ENCODE peak calls at places on chromosomes 5 and 9, in four cellular contexts. H, D, R and Y are unnamed samples.

GRCh38 chr5:74885170-74885569 is 19.0 kb upstream of the FAM169A start:
- DNase-seq in H (no peak), D (no peak), R (no peak), Y (peak; percentile 39)

GRCh38 chr5:343461-344401 is 22.2 kb downstream of the AHRR start:
- DNase-seq in H (no peak), D (no peak), R (peak; percentile 62), Y (peak; percentile 9)

GRCh38 chr9:17614929-17615328 is 36.1 kb downstream of the SH3GL2 start:
- DNase-seq in H (no peak), D (no peak), R (no peak), Y (no peak)

GRCh38 chr9:32701321-32702022 is 66.0 kb upstream of the TAF1L start:
- DNase-seq in H (no peak), D (no peak), R (no peak), Y (no peak)

GRCh38 chr9:1962588-1963134 is 52.5 kb upstream of the SMARCA2 start:
- DNase-seq in H (no peak), D (no peak), R (no peak), Y (no peak)

GRCh38 chr9:126401581-126401980 is 75.0 kb downstream of the MVB12B start:
- DNase-seq in H (no peak), D (no peak), R (no peak), Y (no peak)

GRCh38 chr9:93471135-93471534 is 17.8 kb upstream of the FAM120AOS start:
- DNase-seq in H (no peak), D (no peak), R (no peak), Y (no peak)

GRCh38 chr5:66904189-66904588 is 292.4 kb downstream of the CD180 start:
- DNase-seq in H (no peak), D (no peak), R (no peak), Y (no peak)

GRCh38 chr5:6190838-6191237 is 187.5 kb downstream of the MED10 start:
- DNase-seq in H (no peak), D (no peak), R (no peak), Y (no peak)

GRCh38 chr5:129431406-129431805 is 28.7 kb upstream of the ADAMTS19 start:
- DNase-seq in H (no peak), D (no peak), R (no peak), Y (no peak)

GRCh38 chr5:170740586-170741205 is 42.8 kb upstream of the GABRP start:
- DNase-seq in H (no peak), D (no peak), R (peak; percentile 36), Y (no peak)

GRCh38 chr5:96984506-96985192 is 48.8 kb downstream of the LNPEP start:
- DNase-seq in H (no peak), D (no peak), R (no peak), Y (no peak)

GRCh38 chr5:51495672-51496071 is 112.4 kb downstream of the ISL1 start:
- DNase-seq in H (no peak), D (no peak), R (no peak), Y (no peak)

GRCh38 chr9:21789541-21790037 is 12.8 kb upstream of the MTAP start:
- DNase-seq in H (no peak), D (peak; percentile 40), R (no peak), Y (peak; percentile 83)

DNA sequence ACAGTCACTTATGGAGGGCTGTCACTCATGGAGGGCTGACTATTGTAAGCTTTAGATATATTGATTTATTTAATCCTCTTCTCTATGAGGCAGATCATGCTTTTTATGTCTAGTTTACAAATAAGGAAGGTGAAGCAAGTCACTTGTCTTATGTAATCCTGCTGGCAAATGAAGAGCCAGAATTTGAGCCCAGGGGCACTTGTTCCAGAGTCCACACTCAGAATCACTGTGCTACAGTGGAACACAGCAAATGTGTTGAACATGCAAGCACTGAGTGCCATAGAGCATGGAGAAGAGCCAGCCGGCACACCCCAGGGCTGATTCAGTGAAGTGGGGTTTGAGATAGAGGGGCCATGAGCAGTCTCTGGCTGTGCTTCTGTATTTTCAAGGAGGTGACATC is 326.6 kb downstream of the MARCHF11 start:
- DNase-seq in H (no peak), D (no peak), R (no peak), Y (no peak)
- TF ChIP-seq HDAC6 in H (no peak), D (no peak), R (no peak), Y (no peak)

GRCh38 chr5:79816014-79816413 is 126.4 kb downstream of the CMYA5 start:
- DNase-seq in H (peak; percentile 33), D (no peak), R (no peak), Y (no peak)
- TF ChIP-seq HDAC6 in H (no peak), D (no peak), R (no peak), Y (no peak)

GRCh38 chr9:131977074-131977838 is 102.4 kb downstream of the MED27 start:
- DNase-seq in H (no peak), D (no peak), R (no peak), Y (no peak)
- TF ChIP-seq HDAC6 in H (no peak), D (no peak), R (no peak), Y (no peak)

DNA sequence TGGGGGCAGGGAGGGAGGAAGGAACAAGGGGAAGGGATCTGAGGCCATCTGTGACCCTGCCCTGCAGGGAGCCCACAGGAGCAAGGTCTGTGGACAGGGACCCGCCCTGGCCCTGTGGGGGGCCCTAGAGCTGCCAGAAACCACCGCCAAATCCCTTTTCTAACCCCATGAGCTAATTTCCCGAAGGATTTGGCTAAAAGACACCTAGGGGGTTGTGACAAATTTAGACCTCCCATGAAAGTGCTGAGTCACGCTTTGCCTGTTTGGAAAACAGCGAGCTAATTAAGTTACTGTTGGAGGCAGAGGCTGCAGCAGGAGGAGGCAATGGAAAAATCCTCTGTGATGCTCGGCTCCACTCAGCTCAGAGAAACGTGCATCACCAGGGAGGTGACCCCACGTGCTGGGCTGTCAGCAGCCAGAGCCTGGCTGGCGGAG is 49.9 kb downstream of the OLFM1 start:
- DNase-seq in H (peak; percentile 20), D (no peak), R (no peak), Y (no peak)
- TF ChIP-seq HDAC6 in H (no peak), D (no peak), R (no peak), Y (no peak)

DNA sequence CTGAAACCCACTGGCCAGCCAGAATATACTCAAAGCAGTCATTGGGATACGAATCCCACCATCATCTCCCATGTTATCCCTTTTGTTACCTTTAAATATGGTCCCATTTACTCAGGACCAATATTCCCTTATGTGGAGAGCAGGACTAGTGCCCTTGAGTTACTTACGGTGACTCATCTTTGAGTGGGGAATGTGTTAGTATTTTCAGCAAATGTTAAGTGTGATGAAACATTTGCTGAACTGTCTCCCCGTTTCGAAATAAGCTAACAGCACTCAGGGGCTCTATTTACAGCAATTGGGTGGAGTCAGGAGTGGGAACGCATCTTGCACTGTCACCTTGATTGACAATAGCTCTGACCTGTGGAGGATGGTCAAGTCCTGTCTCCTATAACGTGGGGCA is 67.4 kb downstream of the CTSL start:
- DNase-seq in H (peak; percentile 38), D (no peak), R (no peak), Y (peak; percentile 85)
- TF ChIP-seq HDAC6 in H (no peak), D (no peak), R (no peak), Y (no peak)

GRCh38 chr5:31855527-31855862 is 216.6 kb downstream of the PDZD2 start:
- DNase-seq in H (no peak), D (no peak), R (no peak), Y (no peak)

GRCh38 chr5:31854181-31854624 is 215.3 kb downstream of the PDZD2 start:
- DNase-seq in H (no peak), D (no peak), R (peak; percentile 68), Y (no peak)

GRCh38 chr5:31854625-31855526 is 215.9 kb downstream of the PDZD2 start:
- DNase-seq in H (no peak), D (no peak), R (peak; percentile 82), Y (no peak)

GRCh38 chr5:31851290-31851689 is 212.4 kb downstream of the PDZD2 start:
- DNase-seq in H (no peak), D (no peak), R (no peak), Y (no peak)

GRCh38 chr5:31853398-31854135 is 214.6 kb downstream of the PDZD2 start:
- DNase-seq in H (no peak), D (no peak), R (no peak), Y (no peak)
- TF ChIP-seq HDAC6 in H (no peak), D (no peak), R (no peak), Y (no peak)

DNA sequence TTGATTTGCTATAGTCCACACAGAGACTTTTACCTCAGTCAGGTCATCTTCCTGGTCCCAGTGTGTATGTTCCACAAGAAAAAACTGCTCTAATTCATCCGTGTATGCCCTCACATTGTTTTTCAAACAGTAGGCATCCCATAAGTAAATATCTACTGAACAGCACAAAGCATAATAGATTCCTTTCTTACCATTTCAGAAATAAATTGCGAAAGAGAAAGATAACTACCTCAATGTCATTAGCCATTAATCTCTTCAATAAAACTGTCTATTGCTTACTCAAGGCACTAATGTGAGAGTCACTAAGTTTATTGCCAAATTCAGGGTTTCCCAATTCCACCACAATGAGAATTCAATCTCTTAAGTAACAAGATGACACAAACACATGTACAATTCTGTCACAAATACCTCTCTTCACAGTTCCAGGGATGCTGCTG is 9.6 kb downstream of the FBXW2 start:
- DNase-seq in H (no peak), D (no peak), R (no peak), Y (peak; percentile 87)
- TF ChIP-seq HDAC6 in H (no peak), D (no peak), R (no peak), Y (no peak)